ENCODE peak calls at places on chromosomes 2 and 18, in nine cellular contexts. One of them, this sample, is unnamed.

GRCh38 chr2:57892920-57893319 is 153.7 kb upstream of the VRK2 start:
- DNase-seq in ascending aorta: no peak
- DNase-seq in WTC11: no peak
- DNase-seq in HS-5: no peak
- DNase-seq in T47D: no peak
- DNase-seq in uterus: no peak
- DNase-seq in AG10803: no peak
- DNase-seq in brain microvascular endothelial cell: no peak
- DNase-seq in cardiac fibroblast: no peak
- DNase-seq in this sample: no peak

GRCh38 chr2:237724811-237725478 is 73.6 kb upstream of the RBM44 start:
- DNase-seq in ascending aorta: no peak
- DNase-seq in WTC11: no peak
- DNase-seq in HS-5: no peak
- DNase-seq in T47D: no peak
- DNase-seq in uterus: no peak
- DNase-seq in AG10803: no peak
- DNase-seq in brain microvascular endothelial cell: no peak
- DNase-seq in cardiac fibroblast: peak; percentile 62
- DNase-seq in this sample: no peak

GRCh38 chr2:120399889-120400240 is 53.9 kb downstream of the INHBB start:
- DNase-seq in ascending aorta: peak; percentile 33
- DNase-seq in WTC11: no peak
- DNase-seq in HS-5: no peak
- DNase-seq in T47D: no peak
- DNase-seq in uterus: no peak
- DNase-seq in AG10803: no peak
- DNase-seq in brain microvascular endothelial cell: no peak
- DNase-seq in cardiac fibroblast: no peak
- DNase-seq in this sample: no peak

GRCh38 chr2:39008663-39009062 is 112.2 kb downstream of the SOS1 start:
- DNase-seq in ascending aorta: no peak
- DNase-seq in WTC11: no peak
- DNase-seq in HS-5: no peak
- DNase-seq in T47D: no peak
- DNase-seq in uterus: no peak
- DNase-seq in AG10803: peak; percentile 2
- DNase-seq in brain microvascular endothelial cell: peak; percentile 11
- DNase-seq in cardiac fibroblast: peak; percentile 42
- DNase-seq in this sample: no peak

GRCh38 chr2:1869987-1870386 is 125.7 kb upstream of the PXDN start:
- DNase-seq in ascending aorta: no peak
- DNase-seq in WTC11: no peak
- DNase-seq in HS-5: no peak
- DNase-seq in T47D: no peak
- DNase-seq in uterus: no peak
- DNase-seq in AG10803: no peak
- DNase-seq in brain microvascular endothelial cell: no peak
- DNase-seq in cardiac fibroblast: peak; percentile 5
- DNase-seq in this sample: no peak

GRCh38 chr2:117832905-117833613 is 18.6 kb downstream of the DDX18 start:
- DNase-seq in ascending aorta: no peak
- DNase-seq in WTC11: peak; percentile 28
- DNase-seq in HS-5: no peak
- DNase-seq in T47D: peak; percentile 61
- DNase-seq in uterus: no peak
- DNase-seq in AG10803: peak; percentile 41
- DNase-seq in brain microvascular endothelial cell: peak; percentile 27
- DNase-seq in cardiac fibroblast: peak; percentile 50
- DNase-seq in this sample: peak; percentile 6

GRCh38 chr2:240594511-240595380 is 8.2 kb downstream of the CAPN10 start:
- DNase-seq in ascending aorta: peak; percentile 59
- DNase-seq in WTC11: peak; percentile 9
- DNase-seq in HS-5: no peak
- DNase-seq in T47D: no peak
- DNase-seq in uterus: peak; percentile 19
- DNase-seq in AG10803: no peak
- DNase-seq in brain microvascular endothelial cell: no peak
- DNase-seq in cardiac fibroblast: no peak
- DNase-seq in this sample: no peak

GRCh38 chr2:127051116-127051779 is 55.7 kb downstream of the BIN1 start:
- DNase-seq in ascending aorta: peak; percentile 60
- DNase-seq in WTC11: peak; percentile 17
- DNase-seq in HS-5: no peak
- DNase-seq in T47D: no peak
- DNase-seq in uterus: peak; percentile 22
- DNase-seq in AG10803: no peak
- DNase-seq in brain microvascular endothelial cell: no peak
- DNase-seq in cardiac fibroblast: no peak
- DNase-seq in this sample: no peak

GRCh38 chr2:26887142-26887541 is 39.2 kb downstream of the DPYSL5 start:
- DNase-seq in ascending aorta: no peak
- DNase-seq in WTC11: no peak
- DNase-seq in HS-5: no peak
- DNase-seq in T47D: no peak
- DNase-seq in uterus: no peak
- DNase-seq in AG10803: no peak
- DNase-seq in brain microvascular endothelial cell: no peak
- DNase-seq in cardiac fibroblast: no peak
- DNase-seq in this sample: no peak

GRCh38 chr2:25966531-25967265 is 15.6 kb downstream of the KIF3C start:
- DNase-seq in ascending aorta: no peak
- DNase-seq in WTC11: no peak
- DNase-seq in HS-5: no peak
- DNase-seq in T47D: peak; percentile 68
- DNase-seq in uterus: no peak
- DNase-seq in AG10803: no peak
- DNase-seq in brain microvascular endothelial cell: no peak
- DNase-seq in cardiac fibroblast: no peak
- DNase-seq in this sample: no peak

GRCh38 chr2:130884013-130884412 is 47.3 kb downstream of the ARHGEF4 start:
- DNase-seq in ascending aorta: no peak
- DNase-seq in WTC11: no peak
- DNase-seq in HS-5: no peak
- DNase-seq in T47D: no peak
- DNase-seq in uterus: no peak
- DNase-seq in AG10803: no peak
- DNase-seq in brain microvascular endothelial cell: no peak
- DNase-seq in cardiac fibroblast: no peak
- DNase-seq in this sample: no peak

GRCh38 chr2:106547516-106547915 is 60.4 kb downstream of the CD8B2 start:
- DNase-seq in ascending aorta: no peak
- DNase-seq in WTC11: no peak
- DNase-seq in HS-5: no peak
- DNase-seq in T47D: no peak
- DNase-seq in uterus: no peak
- DNase-seq in AG10803: no peak
- DNase-seq in brain microvascular endothelial cell: peak; percentile 0
- DNase-seq in cardiac fibroblast: no peak
- DNase-seq in this sample: no peak

GRCh38 chr2:166972418-166972817 is 84.1 kb downstream of the XIRP2 start:
- DNase-seq in ascending aorta: no peak
- DNase-seq in WTC11: no peak
- DNase-seq in HS-5: no peak
- DNase-seq in T47D: no peak
- DNase-seq in uterus: no peak
- DNase-seq in AG10803: no peak
- DNase-seq in brain microvascular endothelial cell: no peak
- DNase-seq in cardiac fibroblast: peak; percentile 6
- DNase-seq in this sample: no peak

GRCh38 chr18:63518178-63519012 is 23.8 kb upstream of the SERPINB12 start:
- DNase-seq in ascending aorta: peak; percentile 70
- DNase-seq in WTC11: peak; percentile 66
- DNase-seq in HS-5: peak; percentile 36
- DNase-seq in T47D: peak; percentile 77
- DNase-seq in uterus: peak; percentile 27
- DNase-seq in AG10803: peak; percentile 71
- DNase-seq in brain microvascular endothelial cell: peak; percentile 65
- DNase-seq in cardiac fibroblast: peak; percentile 85
- DNase-seq in this sample: no peak

GRCh38 chr2:37649518-37649917 is 21.9 kb downstream of the CDC42EP3 start:
- DNase-seq in ascending aorta: no peak
- DNase-seq in WTC11: no peak
- DNase-seq in HS-5: no peak
- DNase-seq in T47D: no peak
- DNase-seq in uterus: no peak
- DNase-seq in AG10803: no peak
- DNase-seq in brain microvascular endothelial cell: no peak
- DNase-seq in cardiac fibroblast: no peak
- DNase-seq in this sample: no peak

GRCh38 chr2:204645018-204645775 is 99.9 kb downstream of the PARD3B start:
- DNase-seq in ascending aorta: no peak
- DNase-seq in WTC11: no peak
- DNase-seq in HS-5: peak; percentile 23
- DNase-seq in T47D: no peak
- DNase-seq in uterus: no peak
- DNase-seq in AG10803: peak; percentile 29
- DNase-seq in brain microvascular endothelial cell: peak; percentile 46
- DNase-seq in cardiac fibroblast: peak; percentile 66
- DNase-seq in this sample: no peak

GRCh38 chr2:42008241-42008911 is 39.4 kb upstream of the PKDCC start:
- DNase-seq in ascending aorta: no peak
- DNase-seq in WTC11: no peak
- DNase-seq in HS-5: no peak
- DNase-seq in T47D: peak; percentile 23
- DNase-seq in uterus: peak; percentile 54
- DNase-seq in AG10803: peak; percentile 58
- DNase-seq in brain microvascular endothelial cell: no peak
- DNase-seq in cardiac fibroblast: no peak
- DNase-seq in this sample: no peak

GRCh38 chr2:101921319-101921960 is 70.3 kb upstream of the IL1R2 start:
- DNase-seq in ascending aorta: no peak
- DNase-seq in WTC11: no peak
- DNase-seq in HS-5: no peak
- DNase-seq in T47D: no peak
- DNase-seq in uterus: no peak
- DNase-seq in AG10803: no peak
- DNase-seq in brain microvascular endothelial cell: no peak
- DNase-seq in cardiac fibroblast: no peak
- DNase-seq in this sample: no peak

GRCh38 chr2:146392191-146392590 is 1452.6 kb upstream of the ACVR2A start:
- DNase-seq in ascending aorta: no peak
- DNase-seq in WTC11: no peak
- DNase-seq in HS-5: no peak
- DNase-seq in T47D: no peak
- DNase-seq in uterus: no peak
- DNase-seq in AG10803: no peak
- DNase-seq in brain microvascular endothelial cell: no peak
- DNase-seq in cardiac fibroblast: no peak
- DNase-seq in this sample: no peak

GRCh38 chr2:206627632-206628031 is 14.7 kb upstream of the FAM237A start:
- DNase-seq in ascending aorta: no peak
- DNase-seq in WTC11: no peak
- DNase-seq in HS-5: no peak
- DNase-seq in T47D: no peak
- DNase-seq in uterus: no peak
- DNase-seq in AG10803: no peak
- DNase-seq in brain microvascular endothelial cell: no peak
- DNase-seq in cardiac fibroblast: no peak
- DNase-seq in this sample: no peak

GRCh38 chr2:202178342-202178958 is 59.9 kb downstream of the SUMO1 start:
- DNase-seq in ascending aorta: peak; percentile 78
- DNase-seq in WTC11: peak; percentile 65
- DNase-seq in HS-5: peak; percentile 50
- DNase-seq in T47D: peak; percentile 64
- DNase-seq in uterus: peak; percentile 43
- DNase-seq in AG10803: peak; percentile 69
- DNase-seq in brain microvascular endothelial cell: peak; percentile 68
- DNase-seq in cardiac fibroblast: peak; percentile 77
- DNase-seq in this sample: no peak

GRCh38 chr2:230706053-230706498 is 6.6 kb upstream of the CAB39 start:
- DNase-seq in ascending aorta: no peak
- DNase-seq in WTC11: no peak
- DNase-seq in HS-5: no peak
- DNase-seq in T47D: no peak
- DNase-seq in uterus: no peak
- DNase-seq in AG10803: no peak
- DNase-seq in brain microvascular endothelial cell: no peak
- DNase-seq in cardiac fibroblast: no peak
- DNase-seq in this sample: no peak

GRCh38 chr2:37274354-37274965 is 43.0 kb downstream of the NDUFAF7 start:
- DNase-seq in ascending aorta: no peak
- DNase-seq in WTC11: no peak
- DNase-seq in HS-5: no peak
- DNase-seq in T47D: no peak
- DNase-seq in uterus: no peak
- DNase-seq in AG10803: peak; percentile 57
- DNase-seq in brain microvascular endothelial cell: no peak
- DNase-seq in cardiac fibroblast: peak; percentile 41
- DNase-seq in this sample: no peak

This sample was measured in GOT3.